ENCODE peak calls at places on chromosomes 16 and 17, in six cellular contexts. T is WTC11, U is H1, O is K562, Z is GM12878, E is HCT116. R is an unnamed sample.
A peak's percentile ranks its signal among the peaks of the same experiment; 100 is the strongest.

GRCh38 chr16:67428146-67428731 is 2.7 kb upstream of the HSD11B2 start:
- DNase-seq in O (peak; percentile 80), T (peak; percentile 91), Z (no peak), U (peak; percentile 90), E (peak; percentile 42), R (peak; percentile 81)

GRCh38 chr16:68927016-68927415 is 83.7 kb downstream of the TANGO6 start:
- DNase-seq in Z (no peak), O (no peak), E (no peak), U (no peak), T (no peak), R (no peak)

GRCh38 chr16:57475711-57476339 is 10.5 kb downstream of the DOK4 start:
- DNase-seq in O (peak; percentile 92), Z (no peak), U (peak; percentile 91), E (peak; percentile 24), T (peak; percentile 95), R (peak; percentile 69)

GRCh38 chr17:83190601-83191387 is 111.4 kb downstream of the METRNL start:
- DNase-seq in T (no peak), U (no peak), E (no peak), O (no peak), Z (no peak), R (no peak)

GRCh38 chr17:74252272-74252671 is 21.8 kb upstream of the DNAI2 start:
- DNase-seq in O (no peak), E (no peak), Z (no peak), T (no peak), U (no peak), R (no peak)

GRCh38 chr16:88686439-88687253 is at the start of gene SNAI3:
- DNase-seq in E (peak; percentile 51), T (peak; percentile 95), U (peak; percentile 98), Z (no peak), O (peak; percentile 98), R (peak; percentile 76)

GRCh38 chr16:674968-675883 is at the start of gene RHBDL1:
- DNase-seq in U (peak; percentile 80), E (no peak), O (peak; percentile 60), T (peak; percentile 60), Z (no peak), R (peak; percentile 26)

GRCh38 chr16:11181242-11181888 is 74.6 kb downstream of the SOCS1 start:
- DNase-seq in T (no peak), O (no peak), E (no peak), U (no peak), Z (no peak), R (no peak)

GRCh38 chr16:11201498-11202259 is 54.3 kb downstream of the SOCS1 start:
- DNase-seq in Z (no peak), E (peak; percentile 86), U (no peak), O (peak; percentile 82), T (peak; percentile 56), R (peak; percentile 67)

GRCh38 chr17:74485841-74486240 is 19.4 kb downstream of the CD300A start:
- DNase-seq in Z (no peak), U (no peak), E (no peak), T (no peak), O (no peak), R (no peak)

GRCh38 chr17:81011951-81012350 is 20.3 kb downstream of the CHMP6 start:
- DNase-seq in O (no peak), U (no peak), Z (no peak), T (no peak), E (no peak), R (peak; percentile 46)

GRCh38 chr17:60305141-60305540 is 86.8 kb downstream of the USP32 start:
- DNase-seq in T (no peak), U (no peak), E (no peak), Z (peak; percentile 59), O (no peak), R (peak; percentile 39)

GRCh38 chr16:193441-193840 is 13.2 kb downstream of the HBQ1 start:
- DNase-seq in O (no peak), Z (no peak), U (no peak), E (no peak), T (no peak), R (no peak)

GRCh38 chr17:83193336-83194188 is 114.2 kb downstream of the METRNL start:
- DNase-seq in U (no peak), Z (no peak), E (no peak), O (no peak), T (peak; percentile 2), R (no peak)

GRCh38 chr16:24580665-24581064 is 41.3 kb downstream of the RBBP6 start:
- DNase-seq in U (no peak), Z (no peak), E (no peak), T (no peak), O (no peak), R (no peak)

GRCh38 chr17:58156839-58157803 is 8.9 kb downstream of the OR4D1 start:
- DNase-seq in U (peak; percentile 78), E (no peak), Z (no peak), O (peak; percentile 33), T (peak; percentile 73), R (no peak)

GRCh38 chr16:53780051-53780450 is 76.1 kb downstream of the FTO start:
- DNase-seq in O (no peak), T (no peak), E (no peak), Z (no peak), U (no peak), R (no peak)

GRCh38 chr16:29316673-29317237 is 89.8 kb downstream of the NPIPB11 start:
- DNase-seq in T (no peak), U (no peak), Z (no peak), O (no peak), E (no peak), R (no peak)

GRCh38 chr16:30921748-30922419 is 1.5 kb upstream of the FBXL19 start:
- DNase-seq in U (peak; percentile 98), Z (peak; percentile 52), E (peak; percentile 81), T (peak; percentile 98), O (peak; percentile 88), R (peak; percentile 90)

GRCh38 chr16:28258571-28258970 is 33.8 kb upstream of the SBK1 start:
- DNase-seq in E (no peak), Z (no peak), O (no peak), U (no peak), T (no peak), R (no peak)

GRCh38 chr16:75810342-75810741 is 84.1 kb upstream of the CPHXL start:
- DNase-seq in E (no peak), U (no peak), T (no peak), Z (no peak), O (no peak), R (no peak)
- TF ChIP-seq ATF3 in E (no peak), U (no peak), T (no peak), Z (no peak), O (no peak), R (no peak)

GRCh38 chr16:14041164-14041563 is 30.0 kb upstream of the MRTFB start:
- DNase-seq in U (no peak), O (no peak), E (no peak), Z (no peak), T (no peak), R (no peak)
- TF ChIP-seq ATF3 in U (no peak), O (no peak), E (no peak), Z (no peak), T (no peak), R (no peak)

GRCh38 chr17:9844153-9844552 is 18.4 kb downstream of the GLP2R start:
- DNase-seq in Z (no peak), U (no peak), O (no peak), E (no peak), T (no peak), R (no peak)

GRCh38 chr17:9839433-9839832 is 13.7 kb downstream of the GLP2R start:
- DNase-seq in Z (no peak), E (no peak), O (no peak), T (peak; percentile 17), U (no peak), R (no peak)

GRCh38 chr17:9845306-9845705 is 19.6 kb downstream of the GLP2R start:
- DNase-seq in T (no peak), Z (no peak), U (no peak), O (no peak), E (no peak), R (no peak)

GRCh38 chr17:9842057-9842758 is 16.5 kb downstream of the GLP2R start:
- DNase-seq in U (no peak), Z (no peak), E (no peak), O (no peak), T (no peak), R (peak; percentile 13)

DNA sequence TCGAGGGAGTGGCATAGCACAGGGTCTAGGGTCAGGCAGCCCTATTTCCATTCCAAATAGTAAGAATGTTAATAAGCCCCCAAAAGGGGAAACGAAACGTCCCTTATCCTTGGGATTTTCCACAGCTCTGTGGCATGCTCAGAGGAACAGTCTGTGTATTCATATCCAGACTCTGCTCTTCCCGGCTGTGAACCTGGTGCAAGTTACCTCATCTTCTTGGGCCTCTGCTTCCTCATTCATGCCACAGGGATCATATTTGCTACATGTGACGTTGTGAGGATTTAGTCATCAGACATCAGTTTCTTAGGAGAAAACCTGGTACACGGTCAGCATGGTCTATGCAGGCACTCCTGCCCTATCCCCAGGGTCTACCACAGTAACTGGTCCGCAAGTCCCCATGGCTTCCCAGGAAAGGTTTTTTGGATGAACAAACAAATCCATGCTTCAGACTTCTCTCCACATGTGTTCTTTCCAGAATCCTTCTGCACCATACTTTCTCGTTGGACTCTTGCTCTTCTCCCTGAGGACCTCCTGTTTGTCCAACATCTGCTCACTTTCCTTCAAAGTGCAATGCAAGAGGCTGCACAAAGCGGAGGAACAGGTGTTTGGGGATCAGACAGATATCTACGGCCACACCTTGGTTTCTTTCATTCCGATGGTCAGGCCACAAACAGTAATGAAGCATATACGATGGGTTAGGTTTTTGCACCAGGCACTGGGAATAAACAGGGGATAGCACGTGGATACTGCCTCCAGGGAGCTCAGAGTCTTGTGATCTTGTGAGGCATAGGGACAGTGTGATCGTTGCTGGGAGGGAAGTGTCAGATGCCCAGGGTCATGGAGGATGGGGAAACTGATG is 17.7 kb downstream of the GLP2R start:
- DNase-seq in E (no peak), U (no peak), T (no peak), O (no peak), Z (no peak), R (no peak)
- TF ChIP-seq ATF3 in E (no peak), U (no peak), T (no peak), O (no peak), Z (no peak), R (no peak)

GRCh38 chr17:52145496-52145895 is 13.0 kb downstream of the CA10 start:
- DNase-seq in O (no peak), T (no peak), E (no peak), Z (no peak), U (no peak), R (no peak)
- TF ChIP-seq ATF3 in O (no peak), T (no peak), E (no peak), Z (no peak), U (no peak), R (no peak)

GRCh38 chr17:15882058-15882720 is 62.7 kb upstream of the ADORA2B start:
- DNase-seq in T (peak; percentile 58), E (no peak), O (no peak), Z (no peak), U (peak; percentile 61), R (peak; percentile 49)

GRCh38 chr17:15885770-15886169 is 59.2 kb upstream of the ADORA2B start:
- DNase-seq in T (no peak), U (no peak), E (no peak), O (no peak), Z (no peak), R (no peak)

GRCh38 chr17:15884731-15885130 is 60.2 kb upstream of the ADORA2B start:
- DNase-seq in O (no peak), Z (no peak), E (no peak), U (no peak), T (no peak), R (no peak)

GRCh38 chr17:15882777-15883176 is 62.2 kb upstream of the ADORA2B start:
- DNase-seq in O (no peak), T (no peak), E (no peak), U (no peak), Z (no peak), R (no peak)

GRCh38 chr17:15883617-15884111 is 61.3 kb upstream of the ADORA2B start:
- DNase-seq in Z (no peak), T (no peak), O (no peak), E (peak; percentile 2), U (no peak), R (no peak)
- TF ChIP-seq ATF3 in Z (no peak), T (no peak), O (peak; percentile 84), E (no peak), U (no peak), R (no peak)